ENCODE peak calls at places on chromosomes 16 and 17, in four cellular contexts. Y, A, P and E are unnamed samples.

GRCh38 chr16:79848739-79849518 is 248.4 kb upstream of the MAF start:
- DNase-seq in Y (no peak), A (no peak), P (no peak), E (no peak)

GRCh38 chr17:46831573-46832305 is 13.2 kb upstream of the WNT3 start:
- DNase-seq in Y (no peak), A (no peak), P (no peak), E (no peak)

GRCh38 chr17:57481901-57482300 is 225.6 kb downstream of the MSI2 start:
- DNase-seq in Y (no peak), A (peak), P (no peak), E (no peak)

GRCh38 chr16:21250072-21250923 is 16.8 kb downstream of the ANKS4B start:
- DNase-seq in Y (no peak), A (no peak), P (no peak), E (no peak)

GRCh38 chr16:23013484-23013883 is 135.8 kb downstream of the USP31 start:
- DNase-seq in Y (no peak), A (no peak), P (peak), E (no peak)

GRCh38 chr17:77264617-77265230 is 124.0 kb downstream of the SEC14L1 start:
- DNase-seq in Y (no peak), A (no peak), P (no peak), E (no peak)

GRCh38 chr16:35188288-35189155 is 1729.1 kb downstream of the TP53TG3F start:
- DNase-seq in Y (no peak), A (peak), P (no peak), E (peak)

GRCh38 chr16:68403704-68404103 is 44.6 kb downstream of the SMPD3 start:
- DNase-seq in Y (no peak), A (no peak), P (no peak), E (no peak)

GRCh38 chr16:50183316-50183715 is 30.2 kb downstream of the TENT4B start:
- DNase-seq in Y (no peak), A (no peak), P (no peak), E (no peak)

GRCh38 chr16:72878301-72879269 is 169.3 kb downstream of the ZFHX3 start:
- DNase-seq in Y (no peak), A (no peak), P (no peak), E (peak)

GRCh38 chr17:64024215-64024654 is 3.8 kb upstream of the ICAM2 start:
- DNase-seq in Y (no peak), A (peak), P (no peak), E (no peak)

GRCh38 chr16:86024210-86024609 is 125.2 kb downstream of the IRF8 start:
- DNase-seq in Y (no peak), A (no peak), P (no peak), E (no peak)

GRCh38 chr17:64343833-64344637 is 46.6 kb downstream of the PECAM1 start:
- DNase-seq in Y (no peak), A (no peak), P (no peak), E (no peak)

GRCh38 chr17:78359216-78359935 is 501 bp downstream of the SOCS3 start:
- DNase-seq in Y (peak), A (peak), P (peak), E (peak)

GRCh38 chr16:11843861-11844260 is 7.5 kb downstream of the RSL1D1 start:
- DNase-seq in Y (no peak), A (no peak), P (no peak), E (no peak)

GRCh38 chr17:80872999-80873951 is 118.4 kb upstream of the CHMP6 start:
- DNase-seq in Y (peak), A (no peak), P (no peak), E (no peak)

GRCh38 chr17:75848523-75849303 is 4.5 kb upstream of the UNC13D start:
- DNase-seq in Y (peak), A (peak), P (peak), E (peak)

GRCh38 chr17:79625706-79626105 is 14.9 kb upstream of the RBFOX3 start:
- DNase-seq in Y (peak), A (no peak), P (peak), E (peak)

GRCh38 chr17:75159196-75160031 is 5.1 kb upstream of the JPT1 start:
- DNase-seq in Y (no peak), A (no peak), P (no peak), E (no peak)

GRCh38 chr17:76005263-76006149 is 4.9 kb downstream of the CDK3 start:
- DNase-seq in Y (peak), A (peak), P (peak), E (peak)

GRCh38 chr16:21033707-21034106 is 116.9 kb downstream of the DNAH3 start:
- DNase-seq in Y (no peak), A (no peak), P (no peak), E (peak)

GRCh38 chr17:81648013-81648706 is 8.2 kb downstream of the PDE6G start:
- DNase-seq in Y (peak), A (peak), P (peak), E (peak)

GRCh38 chr16:1533443-1533951 is at the start of gene TMEM204:
- DNase-seq in Y (no peak), A (no peak), P (no peak), E (peak)

GRCh38 chr16:8796469-8797363 is 723 bp downstream of the TMEM186 start:
- DNase-seq in Y (no peak), A (no peak), P (no peak), E (peak)

GRCh38 chr17:60534613-60535157 is 8.6 kb upstream of the APPBP2 start:
- DNase-seq in Y (no peak), A (no peak), P (no peak), E (no peak)

GRCh38 chr17:59837362-59838195 is 55.2 kb downstream of the TUBD1 start:
- DNase-seq in Y (peak), A (peak), P (peak), E (no peak)

GRCh38 chr17:60502145-60502544 is 23.9 kb downstream of the APPBP2 start:
- DNase-seq in Y (no peak), A (no peak), P (no peak), E (no peak)

GRCh38 chr17:20171741-20172377 is 162.7 kb downstream of the SPECC1 start:
- DNase-seq in Y (no peak), A (no peak), P (no peak), E (no peak)

GRCh38 chr16:26830716-26831115 is 236.0 kb upstream of the C16orf82 start:
- DNase-seq in Y (no peak), A (no peak), P (no peak), E (no peak)

GRCh38 chr17:19287651-19288050 is 50.5 kb downstream of the EPN2 start:
- DNase-seq in Y (no peak), A (no peak), P (no peak), E (no peak)

GRCh38 chr16:69762843-69763556 is 868 bp downstream of the WWP2 start:
- DNase-seq in Y (no peak), A (no peak), P (no peak), E (no peak)

GRCh38 chr16:74679983-74680382 is 13.3 kb upstream of the RFWD3 start:
- DNase-seq in Y (no peak), A (no peak), P (no peak), E (no peak)

GRCh38 chr17:36947922-36948716 is 635 bp upstream of the AATF start:
- DNase-seq in Y (no peak), A (no peak), P (no peak), E (no peak)

GRCh38 chr16:76634847-76635697 is 357.9 kb downstream of the CNTNAP4 start:
- DNase-seq in Y (no peak), A (peak), P (no peak), E (no peak)

GRCh38 chr17:74877592-74878543 is 5.1 kb upstream of the FDXR start:
- DNase-seq in Y (no peak), A (peak), P (no peak), E (no peak)

GRCh38 chr17:72858826-72859495 is 233.5 kb downstream of the SLC39A11 start:
- DNase-seq in Y (no peak), A (no peak), P (no peak), E (no peak)

GRCh38 chr17:82848022-82848592 is 8.3 kb upstream of the ZNF750 start:
- DNase-seq in Y (no peak), A (no peak), P (no peak), E (no peak)

GRCh38 chr17:5619088-5619740 is 34.9 kb upstream of the NLRP1 start:
- DNase-seq in Y (no peak), A (peak), P (no peak), E (no peak)

GRCh38 chr17:2302740-2303277 is 776 bp downstream of the SMG6 start:
- DNase-seq in Y (no peak), A (no peak), P (no peak), E (peak)

DNA sequence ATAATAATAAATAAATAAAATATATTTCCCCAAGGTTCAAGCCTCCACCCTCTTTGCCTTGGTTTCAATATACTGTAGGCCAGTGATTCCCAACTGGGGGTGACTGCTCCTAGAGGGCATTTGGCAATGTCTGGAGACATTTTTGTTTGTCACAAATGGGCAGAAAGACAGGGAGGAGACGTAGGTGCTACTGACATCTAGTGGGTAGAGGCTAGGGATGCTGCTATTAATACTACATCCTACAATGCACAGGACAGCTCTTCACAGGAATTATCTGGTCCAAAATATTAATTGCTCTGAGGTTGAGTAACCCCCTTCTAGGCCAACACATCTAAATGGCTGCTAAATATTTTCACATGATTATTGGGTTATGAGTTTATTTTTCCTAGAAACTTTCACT is 12.8 kb upstream of the PRR14 start:
- DNase-seq in Y (no peak), A (no peak), P (no peak), E (peak)
- TF ChIP-seq TEAD4 in Y (no peak), A (no peak), P (no peak), E (no peak)

GRCh38 chr17:34255381-34255732 is 272 bp downstream of the CCL2 start:
- DNase-seq in Y (no peak), A (no peak), P (no peak), E (no peak)

GRCh38 chr17:34254146-34254545 is 939 bp upstream of the CCL2 start:
- DNase-seq in Y (no peak), A (no peak), P (no peak), E (no peak)

GRCh38 chr17:34255841-34256240 is 756 bp downstream of the CCL2 start:
- DNase-seq in Y (no peak), A (no peak), P (no peak), E (no peak)

GRCh38 chr17:34252890-34253525 is 2.1 kb upstream of the CCL2 start:
- DNase-seq in Y (no peak), A (no peak), P (no peak), E (no peak)

DNA sequence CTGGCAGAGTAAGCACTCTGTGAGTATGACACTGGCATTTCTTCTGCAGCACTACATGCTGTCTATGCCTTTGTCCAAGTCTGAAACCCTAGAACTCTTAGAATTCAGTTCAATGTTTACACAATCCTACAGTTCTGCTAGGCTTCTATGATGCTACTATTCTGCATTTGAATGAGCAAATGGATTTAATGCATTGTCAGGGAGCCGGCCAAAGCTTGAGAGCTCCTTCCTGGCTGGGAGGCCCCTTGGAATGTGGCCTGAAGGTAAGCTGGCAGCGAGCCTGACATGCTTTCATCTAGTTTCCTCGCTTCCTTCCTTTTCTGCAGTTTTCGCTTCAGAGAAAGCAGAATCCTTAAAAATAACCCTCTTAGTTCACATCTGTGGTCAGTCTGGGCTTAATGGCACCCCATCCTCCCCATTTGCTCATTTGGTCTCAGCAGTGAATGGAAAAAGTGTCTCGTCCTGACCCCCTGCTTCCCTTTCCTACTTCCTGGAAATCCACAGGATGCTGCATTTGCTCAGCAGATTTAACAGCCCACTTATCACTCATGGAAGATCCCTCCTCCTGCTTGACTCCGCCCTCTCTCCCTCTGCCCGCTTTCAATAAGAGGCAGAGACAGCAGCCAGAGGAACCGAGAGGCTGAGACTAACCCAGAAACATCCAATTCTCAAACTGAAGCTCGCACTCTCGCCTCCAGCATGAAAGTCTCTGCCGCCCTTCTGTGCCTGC is at the start of gene CCL2:
- DNase-seq in Y (peak), A (no peak), P (peak), E (peak)
- TF ChIP-seq TEAD4 in Y (peak), A (no peak), P (peak), E (peak)

GRCh38 chr16:53988136-53988535 is 284.2 kb downstream of the FTO start:
- DNase-seq in Y (no peak), A (no peak), P (no peak), E (no peak)
- TF ChIP-seq TEAD4 in Y (no peak), A (no peak), P (no peak), E (no peak)

DNA sequence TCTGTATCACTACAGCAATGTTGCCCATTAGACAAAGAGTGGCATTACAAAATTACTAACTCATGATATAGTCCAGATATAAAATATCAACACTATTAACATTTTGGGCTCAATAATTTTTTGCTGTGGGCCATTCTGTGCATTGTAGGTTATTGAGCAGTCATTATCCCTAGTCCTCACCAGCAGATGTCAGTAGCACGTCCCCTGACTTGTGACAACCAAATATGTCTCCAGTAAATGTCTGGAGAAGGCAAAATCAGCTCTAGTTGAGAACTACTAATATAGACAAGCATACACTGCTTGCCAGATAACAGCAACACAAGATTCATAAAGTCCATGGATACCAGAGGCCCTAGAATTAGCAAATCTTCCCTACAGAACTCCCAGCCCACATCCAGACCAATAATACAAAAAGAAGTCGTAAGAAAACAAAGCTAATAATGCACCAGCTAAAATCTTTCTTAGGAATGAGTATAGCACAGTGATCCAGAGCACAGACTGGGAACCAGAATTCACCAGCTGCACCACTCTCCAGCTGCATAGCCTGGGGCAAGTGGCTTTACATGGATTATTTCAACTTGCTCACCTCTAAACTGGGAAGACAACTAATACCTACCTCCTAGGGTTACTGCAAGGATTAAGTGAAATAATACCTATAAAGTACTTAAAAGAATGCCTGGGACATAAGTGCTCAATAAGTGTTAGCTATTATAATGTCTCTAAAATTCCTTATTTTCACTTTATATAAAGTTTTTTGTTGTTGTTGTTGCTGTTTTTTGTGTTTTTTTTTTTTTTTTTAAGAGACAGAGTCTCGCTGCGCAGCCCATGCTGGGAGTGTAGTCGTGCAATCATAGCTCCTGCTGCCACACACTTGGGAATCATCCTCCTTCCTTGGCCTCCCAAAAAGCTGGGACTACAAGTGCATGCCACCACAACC is 23.7 kb downstream of the HELZ start:
- DNase-seq in Y (no peak), A (peak), P (no peak), E (peak)
- TF ChIP-seq TEAD4 in Y (no peak), A (no peak), P (no peak), E (no peak)